ENCODE peak calls at places on chromosomes 3 and 15, in ten cellular contexts. F, Z, P, T, C, E, X, S, D and Q are unnamed samples.

GRCh38 chr3:182482692-182483091 is 310.6 kb upstream of the ATP11B start:
- DNase-seq in F (no peak), X (no peak), C (no peak), Z (no peak), D (no peak), T (no peak), P (no peak), E (no peak), S (no peak), Q (no peak)

GRCh38 chr15:31302029-31302657 is 24.5 kb upstream of the KLF13 start:
- DNase-seq in Z (no peak), S (no peak), P (no peak), D (no peak), E (peak), T (no peak), C (no peak), F (no peak), X (no peak), Q (no peak)

GRCh38 chr3:58175429-58176184 is 35.2 kb downstream of the DNASE1L3 start:
- DNase-seq in S (peak), P (no peak), E (no peak), C (no peak), D (no peak), T (no peak), F (no peak), X (no peak), Z (no peak), Q (no peak)

GRCh38 chr3:4983739-4984510 is 4.7 kb downstream of the BHLHE40 start:
- DNase-seq in C (peak), F (peak), T (no peak), D (no peak), Z (peak), S (peak), E (no peak), X (no peak), P (peak), Q (no peak)

GRCh38 chr15:39530446-39531342 is 50.2 kb upstream of the THBS1 start:
- DNase-seq in T (no peak), S (peak), X (no peak), E (no peak), Z (no peak), D (no peak), P (no peak), C (no peak), F (no peak), Q (peak)

GRCh38 chr15:48581221-48581620 is 64.3 kb downstream of the FBN1 start:
- DNase-seq in X (no peak), F (no peak), C (no peak), Z (no peak), E (no peak), S (no peak), T (no peak), D (peak), P (no peak), Q (no peak)

GRCh38 chr3:142226474-142226873 is 1.1 kb upstream of the GK5 start:
- DNase-seq in C (no peak), T (no peak), P (no peak), Z (no peak), D (no peak), S (no peak), X (no peak), E (no peak), F (no peak), Q (no peak)

GRCh38 chr15:94840794-94841587 is 609.6 kb downstream of the MCTP2 start:
- DNase-seq in Z (no peak), S (no peak), T (peak), E (no peak), P (no peak), D (no peak), F (peak), C (no peak), X (no peak), Q (no peak)

GRCh38 chr3:153173758-153174516 is 11.9 kb downstream of the RAP2B start:
- DNase-seq in Z (no peak), C (no peak), E (no peak), X (no peak), S (no peak), T (no peak), P (no peak), D (peak), F (no peak), Q (peak)

GRCh38 chr15:72737723-72738122 is 45.8 kb downstream of the ADPGK start:
- DNase-seq in C (no peak), X (no peak), F (peak), S (no peak), E (no peak), Z (no peak), D (no peak), T (no peak), P (no peak), Q (no peak)

GRCh38 chr15:100255644-100256043 is 86.1 kb downstream of the ADAMTS17 start:
- DNase-seq in F (no peak), C (no peak), P (no peak), S (no peak), T (no peak), Z (no peak), D (no peak), E (no peak), X (no peak), Q (no peak)

GRCh38 chr15:95129589-95129988 is 898.2 kb downstream of the MCTP2 start:
- DNase-seq in S (peak), Z (no peak), X (no peak), P (no peak), E (no peak), D (no peak), C (no peak), T (no peak), F (no peak), Q (no peak)

GRCh38 chr15:36005542-36005941 is 459.6 kb upstream of the DPH6 start:
- DNase-seq in S (no peak), D (no peak), X (no peak), P (no peak), C (no peak), F (no peak), E (no peak), T (no peak), Z (no peak), Q (no peak)

GRCh38 chr15:78263351-78263781 is 996 bp upstream of the DNAJA4 start:
- DNase-seq in E (no peak), F (no peak), S (no peak), C (no peak), Z (no peak), X (no peak), P (peak), D (no peak), T (no peak), Q (no peak)
- TF ChIP-seq CTCF in E (no peak), F (no peak), S (no peak), C (peak), Z (no peak), X (no peak), P (no peak), D (no peak), T (no peak), Q (no peak)

DNA sequence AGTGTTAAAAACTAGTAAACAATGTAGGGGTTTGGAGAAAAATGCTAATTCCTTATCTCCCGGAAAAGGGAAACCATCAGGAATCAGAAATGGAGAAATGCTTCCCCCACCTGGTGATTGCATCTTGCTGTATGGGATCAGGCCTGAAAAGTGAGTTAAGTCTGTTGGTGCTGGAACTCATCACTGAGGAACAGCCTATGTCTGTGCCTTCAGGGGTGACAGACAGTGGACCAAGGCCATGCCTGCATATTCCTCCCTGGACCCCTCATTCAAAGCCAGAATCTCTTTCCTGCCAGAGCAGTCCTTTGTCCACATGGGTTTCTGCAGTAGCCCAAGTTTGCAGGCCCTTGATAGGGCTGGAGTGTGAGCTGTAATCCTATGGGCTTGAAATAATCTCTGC is 160.8 kb upstream of the CTDSPL start:
- DNase-seq in E (no peak), X (no peak), D (peak), P (no peak), C (no peak), S (no peak), Z (no peak), F (no peak), T (no peak), Q (no peak)
- TF ChIP-seq CTCF in E (no peak), X (peak), D (peak), P (no peak), C (no peak), S (peak), Z (no peak), F (peak), T (peak), Q (no peak)

GRCh38 chr3:126959921-126960603 is 22.9 kb upstream of the PLXNA1 start:
- DNase-seq in T (peak), D (no peak), S (no peak), F (peak), C (no peak), X (peak), Z (no peak), E (no peak), P (no peak), Q (peak)
- TF ChIP-seq CTCF in T (peak), D (no peak), S (peak), F (peak), C (no peak), X (peak), Z (no peak), E (no peak), P (no peak), Q (peak)

GRCh38 chr3:148720873-148721272 is 23.2 kb downstream of the AGTR1 start:
- DNase-seq in T (no peak), X (no peak), P (no peak), S (no peak), D (no peak), Z (no peak), C (no peak), E (no peak), F (no peak), Q (no peak)

GRCh38 chr3:148717918-148718317 is 20.2 kb downstream of the AGTR1 start:
- DNase-seq in P (no peak), F (no peak), E (no peak), C (no peak), D (no peak), Z (no peak), S (no peak), X (no peak), T (no peak), Q (no peak)

GRCh38 chr3:148714521-148714920 is 16.8 kb downstream of the AGTR1 start:
- DNase-seq in C (no peak), T (no peak), E (no peak), D (no peak), X (no peak), F (no peak), P (no peak), Z (no peak), S (no peak), Q (no peak)

GRCh38 chr3:148718982-148719862 is 21.5 kb downstream of the AGTR1 start:
- DNase-seq in Z (no peak), F (no peak), P (no peak), S (no peak), C (no peak), T (peak), D (no peak), X (no peak), E (no peak), Q (peak)

GRCh38 chr3:148716657-148717056 is 19.0 kb downstream of the AGTR1 start:
- DNase-seq in C (no peak), X (no peak), E (no peak), S (no peak), Z (no peak), D (no peak), T (no peak), F (no peak), P (no peak), Q (no peak)
- TF ChIP-seq CTCF in C (no peak), X (no peak), E (no peak), S (peak), Z (no peak), D (no peak), T (no peak), F (no peak), P (no peak), Q (no peak)

GRCh38 chr3:97138914-97139541 is 324.6 kb downstream of the EPHA6 start:
- DNase-seq in D (no peak), T (no peak), Z (no peak), F (no peak), P (no peak), E (no peak), X (no peak), S (no peak), C (no peak), Q (no peak)
- TF ChIP-seq CTCF in D (peak), T (no peak), Z (no peak), F (peak), P (no peak), E (no peak), X (no peak), S (no peak), C (peak), Q (peak)

DNA sequence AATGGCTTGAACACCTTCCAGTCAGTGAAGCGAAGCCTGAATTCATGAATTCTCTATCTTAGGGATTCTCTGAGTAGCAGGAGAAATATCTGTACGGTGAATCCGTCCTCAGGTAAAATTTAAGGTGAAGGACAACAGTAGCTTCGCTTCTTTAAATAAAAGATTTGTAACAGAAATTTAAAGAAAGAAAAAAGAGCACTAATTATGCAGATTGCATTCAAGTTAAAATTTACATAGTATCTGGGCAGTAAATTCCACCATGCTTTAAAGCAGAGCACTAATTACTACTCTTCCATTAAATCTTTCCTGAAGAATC is 282.6 kb downstream of the FGF12 start:
- DNase-seq in X (no peak), D (no peak), Z (no peak), P (no peak), F (no peak), C (no peak), S (no peak), T (no peak), E (no peak), Q (no peak)
- TF ChIP-seq CTCF in X (peak), D (no peak), Z (peak), P (peak), F (no peak), C (no peak), S (no peak), T (no peak), E (no peak), Q (peak)

DNA sequence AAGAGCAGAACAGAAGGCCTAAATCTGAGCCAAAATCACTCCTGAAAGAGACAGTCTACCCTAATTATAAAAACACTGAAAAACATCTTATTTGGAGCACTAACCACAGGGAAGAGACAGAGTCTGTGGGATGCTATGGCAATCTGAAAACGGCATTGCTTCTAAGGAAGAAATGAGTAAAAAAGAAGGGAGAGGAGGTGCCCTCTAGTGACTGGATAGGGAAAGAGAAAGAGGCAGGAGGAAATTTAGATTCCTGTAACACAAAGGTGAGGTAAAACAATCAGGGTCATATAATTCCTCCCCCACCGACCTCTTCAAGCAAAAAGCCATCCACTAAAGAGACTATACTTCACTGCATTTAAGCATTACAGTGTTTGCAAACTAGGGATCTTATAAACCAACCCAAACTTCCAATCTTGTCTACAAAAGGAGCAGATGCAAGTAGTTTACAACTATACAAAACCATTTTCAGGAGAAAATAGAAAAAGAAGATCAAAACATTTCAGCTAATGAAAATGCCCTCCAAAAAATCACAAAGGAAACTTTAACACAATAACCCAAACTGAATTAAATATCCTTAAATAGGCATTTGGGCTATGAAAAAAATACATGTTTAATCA is 32.6 kb downstream of the HACD2 start:
- DNase-seq in E (no peak), D (no peak), X (no peak), T (no peak), Z (no peak), P (no peak), F (no peak), S (no peak), C (no peak), Q (peak)
- TF ChIP-seq CTCF in E (no peak), D (peak), X (peak), T (peak), Z (peak), P (peak), F (peak), S (peak), C (peak), Q (peak)